ENCODE peak calls at places on chromosomes 12 and 14, in six cellular contexts. D is aorta; C is OCI-LY7; F is body of pancreas; Z is CD8-positive, alpha-beta memory T cell; L is Peyer's patch. P is an unnamed sample.

GRCh38 chr14:34222122-34222521 is 239.9 kb downstream of the SPTSSA start:
- DNase-seq in F (no peak), D (no peak), L (no peak), C (no peak), Z (no peak), P (no peak)

GRCh38 chr12:57477710-57478681 is 1.7 kb downstream of the ARHGAP9 start:
- DNase-seq in L (peak), Z (peak), C (peak), D (peak), F (no peak), P (no peak)

GRCh38 chr14:69643430-69644200 is 32.2 kb downstream of the SUSD6 start:
- DNase-seq in L (peak), D (peak), Z (peak), F (peak), C (no peak), P (peak)

GRCh38 chr12:105014603-105015002 is 28.5 kb downstream of the NOPCHAP1 start:
- DNase-seq in L (no peak), D (no peak), F (no peak), Z (no peak), C (no peak), P (no peak)

GRCh38 chr12:5506821-5507231 is 74.9 kb downstream of the NTF3 start:
- DNase-seq in C (no peak), F (peak), L (no peak), D (no peak), Z (no peak), P (no peak)

GRCh38 chr12:57767876-57768275 is 998 bp upstream of the CYP27B1 start:
- DNase-seq in F (no peak), L (no peak), D (no peak), Z (no peak), C (no peak), P (no peak)

GRCh38 chr14:56207626-56208297 is 89.6 kb downstream of the PELI2 start:
- DNase-seq in C (no peak), D (no peak), F (no peak), Z (no peak), L (peak), P (peak)

GRCh38 chr12:128853321-128854197 is at the start of gene GLT1D1:
- DNase-seq in F (no peak), C (no peak), D (no peak), Z (no peak), L (peak), P (peak)

GRCh38 chr12:91316161-91316759 is 133.6 kb upstream of the DCN start:
- DNase-seq in F (no peak), Z (no peak), C (no peak), L (no peak), D (no peak), P (no peak)

GRCh38 chr12:1806301-1807106 is 13.9 kb upstream of the LRTM2 start:
- DNase-seq in L (no peak), C (no peak), F (no peak), D (peak), Z (peak), P (no peak)

GRCh38 chr14:104113631-104114420 is 24.6 kb upstream of the KIF26A start:
- DNase-seq in F (no peak), L (peak), Z (peak), D (peak), C (no peak), P (no peak)

GRCh38 chr14:94445003-94445402 is 7.6 kb downstream of the SERPINA11 start:
- DNase-seq in L (no peak), F (no peak), C (no peak), D (no peak), Z (no peak), P (no peak)

GRCh38 chr14:91330111-91330696 is 85.7 kb upstream of the GPR68 start:
- DNase-seq in F (no peak), C (no peak), Z (no peak), D (no peak), L (no peak), P (no peak)
- H3K27ac ChIP-seq in F (no peak), C (peak), Z (no peak), D (no peak), L (peak), P (no peak)

DNA sequence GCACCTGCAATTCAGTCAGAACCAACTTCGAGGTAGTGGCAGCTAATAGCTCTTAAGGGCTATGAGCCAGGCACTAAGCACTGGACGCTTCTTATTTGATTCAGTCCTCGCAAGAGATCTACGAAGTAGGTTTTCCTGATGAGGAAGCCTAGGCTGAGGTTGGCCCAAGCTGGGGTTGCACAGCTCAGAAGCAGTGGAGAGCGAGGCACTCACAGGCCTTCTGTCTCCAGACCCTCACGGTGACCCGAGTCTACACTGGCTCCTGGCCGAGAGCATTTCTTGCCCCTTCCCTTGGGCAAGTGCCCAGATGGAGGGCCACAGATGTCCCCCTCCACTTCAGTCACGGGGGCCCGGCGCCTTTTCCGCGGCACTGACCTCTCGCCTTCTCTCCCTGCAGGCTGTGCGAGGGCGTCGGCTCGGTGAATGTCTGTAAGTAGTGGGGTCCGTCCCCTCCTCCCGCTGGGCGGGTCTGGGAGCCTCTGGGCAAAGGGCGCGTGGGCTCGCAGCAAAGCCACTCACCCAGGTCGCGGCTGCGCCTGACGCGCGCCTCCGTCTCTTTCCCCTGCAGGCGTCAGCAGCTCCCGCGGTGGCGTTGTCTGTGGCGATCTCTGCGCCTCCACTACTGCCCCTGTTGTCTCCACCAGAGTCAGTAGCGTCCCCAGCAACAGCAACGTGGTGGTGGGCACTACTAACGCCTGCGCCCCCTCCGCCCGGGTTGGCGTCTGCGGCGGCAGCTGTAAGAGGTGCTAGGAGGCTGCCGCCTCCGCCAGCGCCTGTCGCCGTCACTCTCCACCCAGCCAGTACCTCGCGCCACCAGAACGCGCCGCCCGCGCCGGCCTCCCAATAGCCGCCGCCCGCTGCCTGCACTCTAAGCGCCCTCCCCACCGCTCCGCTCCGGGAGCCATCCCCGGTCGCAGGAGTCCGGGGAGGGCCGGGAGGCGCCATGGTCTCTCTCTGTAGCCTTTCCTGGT is 13.1 kb downstream of the KRT83 start:
- DNase-seq in F (peak), L (peak), Z (no peak), C (no peak), D (peak), P (peak)
- H3K27ac ChIP-seq in F (no peak), L (no peak), Z (no peak), C (no peak), D (no peak), P (peak)

DNA sequence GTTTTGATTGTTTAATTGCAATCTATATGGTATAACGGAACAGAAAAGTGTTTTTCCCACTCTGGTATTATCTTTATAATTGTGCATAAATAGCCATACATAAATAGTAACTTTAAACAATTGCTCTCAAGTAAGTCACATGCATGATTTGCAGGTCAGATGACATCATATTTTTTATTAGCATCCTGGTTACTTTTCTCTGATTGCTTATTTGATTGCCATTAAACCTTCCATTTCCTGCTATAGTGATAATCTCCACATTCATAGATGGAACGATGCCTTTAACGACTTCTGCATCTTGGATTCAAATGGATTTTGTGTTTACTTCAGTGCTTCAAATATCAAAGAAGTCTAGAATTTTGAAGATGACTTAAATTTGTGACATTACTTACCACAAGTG is 3.5 kb upstream of the KLRK1 start:
- DNase-seq in D (no peak), F (no peak), L (no peak), Z (no peak), C (no peak), P (no peak)
- H3K27ac ChIP-seq in D (no peak), F (no peak), L (no peak), Z (no peak), C (peak), P (no peak)

DNA sequence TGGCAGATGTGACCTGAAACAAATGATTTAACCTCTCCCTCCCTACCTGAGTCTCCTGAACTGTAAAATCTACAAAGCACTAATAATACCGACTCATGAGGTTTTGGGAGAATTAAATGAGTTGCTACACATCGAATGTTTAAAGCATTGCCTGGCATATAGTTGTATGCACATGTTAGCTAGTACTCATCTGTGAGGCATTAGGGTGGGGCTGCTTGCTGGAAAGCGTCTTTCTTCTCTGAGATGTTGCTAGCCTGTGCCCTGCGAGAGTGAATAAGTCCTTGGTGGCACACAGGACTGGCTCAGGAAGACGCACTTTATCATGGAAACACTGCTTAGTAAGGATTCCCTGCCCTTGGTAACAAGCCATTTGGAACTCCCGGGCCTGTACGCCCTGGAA is 6.1 kb downstream of the RAPGEF3 start:
- DNase-seq in C (no peak), Z (no peak), F (no peak), D (no peak), L (no peak), P (no peak)
- H3K27ac ChIP-seq in C (no peak), Z (no peak), F (peak), D (peak), L (peak), P (no peak)

P was measured in hepatocyte.